ENCODE peak calls at places on chromosomes 7 and 10, in nine cellular contexts. T, C, Q, V, F, R, O, P and B are unnamed samples. For H3K4me1, the result is how much of the 10 kb centered on the place peaks cover.

GRCh38 chr10:51035344-51035743 is 38.9 kb upstream of the PRKG1 start:
- DNase-seq in T (no peak), C (no peak), Q (peak), V (peak), F (peak), R (no peak), O (no peak), P (no peak), B (no peak)

GRCh38 chr7:88040694-88041093 is 106.6 kb downstream of the ADAM22 start:
- DNase-seq in T (no peak), C (no peak), Q (no peak), V (no peak), F (no peak), R (peak), O (no peak), P (peak), B (no peak)

GRCh38 chr10:71088054-71088453 is 124.3 kb upstream of the UNC5B start:
- DNase-seq in T (no peak), C (no peak), Q (no peak), V (no peak), F (no peak), R (no peak), O (peak), P (no peak), B (no peak)

GRCh38 chr7:125254521-125254920 is 324.9 kb upstream of the POT1 start:
- DNase-seq in T (no peak), C (no peak), Q (no peak), V (no peak), F (no peak), R (no peak), O (no peak), P (no peak), B (no peak)

GRCh38 chr7:12320241-12320640 is 83.4 kb downstream of the VWDE start:
- DNase-seq in T (no peak), C (no peak), Q (no peak), V (no peak), F (no peak), R (no peak), O (no peak), P (no peak), B (no peak)

GRCh38 chr10:33334839-33335549 is 527 bp upstream of the NRP1 start:
- DNase-seq in T (peak), C (peak), Q (peak), V (peak), F (peak), R (peak), O (peak), P (peak), B (peak)

GRCh38 chr7:28784166-28784870 is 173.8 kb downstream of the TRIL start:
- DNase-seq in T (no peak), C (no peak), Q (no peak), V (no peak), F (no peak), R (no peak), O (no peak), P (peak), B (no peak)

GRCh38 chr7:1343551-1343950 is 110.9 kb downstream of the UNCX start:
- DNase-seq in T (peak), C (no peak), Q (no peak), V (no peak), F (no peak), R (no peak), O (no peak), P (no peak), B (no peak)

GRCh38 chr7:69982197-69982596 is 383.9 kb downstream of the AUTS2 start:
- DNase-seq in T (no peak), C (no peak), Q (peak), V (no peak), F (no peak), R (no peak), O (no peak), P (no peak), B (no peak)

GRCh38 chr7:37491919-37492694 is 43.4 kb upstream of the ELMO1 start:
- DNase-seq in T (no peak), C (no peak), Q (peak), V (no peak), F (no peak), R (no peak), O (no peak), P (no peak), B (peak)

GRCh38 chr7:20839196-20839735 is 52.6 kb upstream of the SP8 start:
- DNase-seq in T (no peak), C (no peak), Q (no peak), V (no peak), F (no peak), R (no peak), O (no peak), P (no peak), B (no peak)

GRCh38 chr10:27223964-27224363 is 16.6 kb downstream of the ACBD5 start:
- DNase-seq in T (peak), C (peak), Q (peak), V (peak), F (no peak), R (no peak), O (peak), P (peak), B (peak)

GRCh38 chr7:157929671-157930070 is 592.9 kb downstream of the DNAJB6 start:
- DNase-seq in T (no peak), C (no peak), Q (no peak), V (no peak), F (no peak), R (no peak), O (no peak), P (no peak), B (no peak)

GRCh38 chr7:90412458-90413184 is 9.4 kb downstream of the CLDN12 start:
- DNase-seq in T (no peak), C (no peak), Q (peak), V (peak), F (no peak), R (peak), O (no peak), P (peak), B (no peak)

GRCh38 chr7:19772858-19773337 is 519 bp downstream of the TMEM196 start:
- DNase-seq in T (no peak), C (peak), Q (peak), V (no peak), F (no peak), R (no peak), O (no peak), P (peak), B (no peak)

GRCh38 chr7:158586499-158587191 is 978 bp downstream of the PTPRN2 start:
- DNase-seq in T (peak), C (no peak), Q (no peak), V (no peak), F (no peak), R (no peak), O (no peak), P (peak), B (no peak)

DNA sequence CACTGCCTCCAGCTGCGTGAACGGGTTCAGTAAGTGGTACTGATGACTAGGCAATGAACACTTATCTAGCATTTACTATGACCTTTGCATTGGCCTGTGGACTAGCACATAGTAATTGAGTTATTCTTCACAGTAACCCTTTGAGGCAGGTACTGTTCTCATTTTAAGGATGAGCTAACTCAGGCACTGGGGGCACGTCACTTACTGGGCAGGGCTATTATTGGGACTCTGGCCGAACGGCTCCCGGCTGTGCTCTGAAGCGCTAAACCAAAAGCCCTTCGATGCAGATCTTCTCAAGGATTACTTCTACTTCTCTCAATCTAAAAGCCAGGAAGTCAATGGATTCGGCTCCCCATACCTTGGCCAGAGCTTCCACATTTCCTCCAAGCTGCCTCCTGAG is 38.3 kb downstream of the WIPF3 start:
- DNase-seq in T (no peak), C (no peak), Q (no peak), V (no peak), F (no peak), R (no peak), O (no peak), P (no peak), B (no peak)
- TF ChIP-seq POLR2AphosphoS5 in T (no peak), C (no peak), Q (no peak), V (no peak), F (no peak), R (no peak), O (no peak), P (no peak), B (no peak)

DNA sequence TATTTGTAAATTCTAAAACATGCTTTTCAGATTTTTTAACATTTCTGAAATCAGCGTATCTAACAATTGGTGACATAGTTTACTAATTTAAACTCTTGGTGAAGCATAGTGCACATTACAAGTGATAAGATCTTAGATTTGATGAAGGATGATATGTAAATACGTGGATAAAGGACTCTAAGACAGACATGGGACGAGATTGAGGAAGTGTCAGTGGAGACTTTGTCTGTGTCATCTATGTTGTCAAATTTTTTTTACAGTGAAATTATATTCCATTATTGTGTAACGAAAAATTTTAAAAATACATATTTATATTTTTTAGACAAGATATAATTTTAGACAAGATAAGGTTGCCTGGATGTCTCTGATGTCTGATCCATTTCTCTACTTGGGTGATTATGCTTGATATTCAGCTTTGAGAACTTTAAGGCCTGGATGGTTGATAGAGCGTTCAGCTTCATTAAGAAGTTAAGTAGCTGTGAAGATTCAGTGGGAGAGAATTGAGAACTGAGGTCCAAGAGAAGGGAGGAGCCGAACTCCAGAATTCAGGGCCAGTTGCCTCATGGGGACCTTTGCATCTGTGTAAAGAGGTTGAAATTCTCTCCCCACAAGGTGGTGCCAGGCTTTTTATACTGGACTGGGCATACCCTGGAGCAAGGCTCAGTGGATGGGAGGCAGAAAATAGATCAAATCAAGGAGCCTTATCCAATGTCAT is 62.7 kb downstream of the KAT6B start:
- DNase-seq in T (no peak), C (no peak), Q (peak), V (no peak), F (no peak), R (peak), O (no peak), P (no peak), B (no peak)
- TF ChIP-seq CTCF in T (no peak), C (no peak), Q (peak), V (no peak), F (no peak), R (peak), O (no peak), P (peak), B (no peak)

GRCh38 chr7:44636041-44636580 is 29.7 kb downstream of the OGDH start:
- DNase-seq in T (no peak), C (no peak), Q (no peak), V (no peak), F (no peak), R (no peak), O (peak), P (no peak), B (no peak)
- H3K4me1 ChIP-seq in T (half or more), C (half or more), Q (under half), V (half or more), F (under half), R (under half), O (half or more), P (under half), B (half or more)

GRCh38 chr7:112362053-112362650 is 88.1 kb upstream of the IFRD1 start:
- DNase-seq in T (no peak), C (no peak), Q (peak), V (no peak), F (no peak), R (no peak), O (no peak), P (no peak), B (no peak)

GRCh38 chr7:112362796-112363195 is 87.5 kb upstream of the IFRD1 start:
- DNase-seq in T (no peak), C (no peak), Q (peak), V (no peak), F (peak), R (no peak), O (no peak), P (no peak), B (peak)

GRCh38 chr7:112361154-112361553 is 89.1 kb upstream of the IFRD1 start:
- DNase-seq in T (no peak), C (no peak), Q (no peak), V (no peak), F (peak), R (no peak), O (no peak), P (no peak), B (no peak)

GRCh38 chr7:112359086-112359485 is 91.2 kb upstream of the IFRD1 start:
- DNase-seq in T (no peak), C (no peak), Q (no peak), V (no peak), F (no peak), R (no peak), O (no peak), P (no peak), B (no peak)

GRCh38 chr7:112360681-112361080 is 89.6 kb upstream of the IFRD1 start:
- DNase-seq in T (no peak), C (no peak), Q (no peak), V (no peak), F (peak), R (no peak), O (no peak), P (no peak), B (no peak)
- TF ChIP-seq POLR2AphosphoS5 in T (no peak), C (no peak), Q (no peak), V (no peak), F (no peak), R (no peak), O (no peak), P (no peak), B (no peak)